ENCODE peak calls at places on chromosomes 5 and 9, in six cellular contexts. E is fibroblast of lung, C is H1, H is mammary epithelial cell, F is MM.1S, R is astrocyte. B is an unnamed sample.

GRCh38 chr5:59773286-59773685 is 120.2 kb downstream of the PDE4D start:
- DNase-seq in E (no peak), H (peak; percentile 71), C (no peak), F (no peak), R (peak; percentile 41), B (no peak)

GRCh38 chr5:6287136-6287535 is 91.2 kb downstream of the MED10 start:
- DNase-seq in C (no peak), F (no peak), E (no peak), H (no peak), R (no peak), B (no peak)

GRCh38 chr9:8880031-8880430 is 1080.5 kb upstream of the DMAC1 start:
- DNase-seq in E (no peak), F (no peak), C (no peak), R (no peak), H (no peak), B (no peak)

GRCh38 chr9:1018121-1018520 is 32.0 kb upstream of the DMRT2 start:
- DNase-seq in F (peak; percentile 65), C (peak; percentile 65), R (no peak), E (no peak), H (no peak), B (no peak)

GRCh38 chr9:23702311-23702922 is 123.6 kb downstream of the ELAVL2 start:
- DNase-seq in E (no peak), R (peak; percentile 74), F (peak; percentile 42), H (no peak), C (no peak), B (no peak)

GRCh38 chr9:78692871-78693270 is 395.9 kb downstream of the PSAT1 start:
- DNase-seq in E (no peak), R (peak; percentile 64), H (no peak), F (no peak), C (no peak), B (no peak)

GRCh38 chr9:136289651-136290507 is 14.0 kb downstream of the CCDC187 start:
- DNase-seq in F (peak; percentile 59), H (no peak), E (no peak), R (no peak), C (no peak), B (no peak)

GRCh38 chr5:59819806-59820205 is 73.7 kb downstream of the PDE4D start:
- DNase-seq in H (no peak), C (no peak), R (peak; percentile 64), F (no peak), E (no peak), B (no peak)

GRCh38 chr9:115106001-115106400 is 12.0 kb downstream of the TNC start:
- DNase-seq in C (no peak), H (no peak), F (no peak), E (peak; percentile 55), R (no peak), B (no peak)

GRCh38 chr5:135913713-135914626 is 18.3 kb upstream of the IL9 start:
- DNase-seq in R (no peak), F (no peak), C (no peak), H (no peak), E (no peak), B (no peak)

GRCh38 chr5:127518319-127518621 is 830 bp downstream of the PRRC1 start:
- DNase-seq in H (peak; percentile 60), F (peak; percentile 84), E (peak; percentile 75), C (no peak), R (peak; percentile 70), B (no peak)

GRCh38 chr9:81430727-81431126 is 258.6 kb downstream of the TLE1 start:
- DNase-seq in C (no peak), H (no peak), E (peak; percentile 51), F (no peak), R (peak; percentile 58), B (no peak)

GRCh38 chr5:150155258-150156032 is at the start of gene PDGFRB:
- DNase-seq in E (peak; percentile 94), H (no peak), F (peak; percentile 24), C (peak; percentile 79), R (peak; percentile 78), B (peak; percentile 82)

GRCh38 chr5:145987871-145988270 is 51.5 kb downstream of the SH3RF2 start:
- DNase-seq in R (no peak), C (no peak), H (no peak), F (no peak), E (no peak), B (no peak)

GRCh38 chr5:135873831-135874230 is 21.8 kb downstream of the IL9 start:
- DNase-seq in H (no peak), R (no peak), E (no peak), F (no peak), C (no peak), B (no peak)

GRCh38 chr5:144566747-144567415 is 396.2 kb downstream of the KCTD16 start:
- DNase-seq in F (no peak), E (peak; percentile 78), R (peak; percentile 73), C (no peak), H (peak; percentile 11), B (no peak)

GRCh38 chr9:14238518-14238917 is 75.4 kb downstream of the NFIB start:
- DNase-seq in R (peak; percentile 71), H (peak; percentile 88), C (no peak), F (no peak), E (peak; percentile 39), B (peak; percentile 15)

GRCh38 chr9:134764870-134765269 is 115.7 kb upstream of the FCN2 start:
- DNase-seq in H (no peak), C (no peak), F (no peak), R (no peak), E (no peak), B (no peak)
- H3K9me3 ChIP-seq in H (peaks cover 51% of the 10 kb centered on the region), C (peaks cover 4% of the 10 kb centered on the region), F (no peaks in the 10 kb centered on the region), R (peaks cover 7% of the 10 kb centered on the region), E (no peaks in the 10 kb centered on the region), B (no peaks in the 10 kb centered on the region)

GRCh38 chr9:37039065-37039464 is 5.0 kb upstream of the PAX5 start:
- DNase-seq in H (no peak), R (no peak), E (no peak), F (no peak), C (no peak), B (no peak)
- TF ChIP-seq EZH2 in H (no peak), R (no peak), E (no peak), F (no peak), C (no peak), B (no peak)

GRCh38 chr5:107605596-107606125 is 65.1 kb downstream of the EFNA5 start:
- DNase-seq in R (no peak), F (no peak), E (no peak), H (no peak), C (no peak), B (no peak)

GRCh38 chr5:107607196-107607595 is 63.5 kb downstream of the EFNA5 start:
- DNase-seq in H (no peak), C (no peak), E (no peak), R (no peak), F (no peak), B (no peak)

GRCh38 chr5:107602896-107603295 is 67.8 kb downstream of the EFNA5 start:
- DNase-seq in C (no peak), R (no peak), F (no peak), E (no peak), H (no peak), B (no peak)

GRCh38 chr5:107604990-107605389 is 65.7 kb downstream of the EFNA5 start:
- DNase-seq in H (no peak), C (no peak), E (peak; percentile 60), R (peak; percentile 21), F (no peak), B (no peak)

GRCh38 chr5:107604146-107604910 is 66.4 kb downstream of the EFNA5 start:
- DNase-seq in F (no peak), H (no peak), C (no peak), R (no peak), E (no peak), B (no peak)
- H3K9me3 ChIP-seq in F (no peaks in the 10 kb centered on the region), H (no peaks in the 10 kb centered on the region), C (no peaks in the 10 kb centered on the region), R (no peaks in the 10 kb centered on the region), E (no peaks in the 10 kb centered on the region), B (no peaks in the 10 kb centered on the region)

GRCh38 chr9:17906204-17906840 is 327.5 kb downstream of the SH3GL2 start:
- DNase-seq in H (peak; percentile 23), F (no peak), C (peak; percentile 73), E (no peak), R (no peak), B (peak; percentile 77)

GRCh38 chr9:17906841-17907779 is 328.2 kb downstream of the SH3GL2 start:
- DNase-seq in H (no peak), R (no peak), F (no peak), E (no peak), C (peak; percentile 76), B (peak; percentile 50)

GRCh38 chr9:17907780-17908513 is 329.1 kb downstream of the SH3GL2 start:
- DNase-seq in E (no peak), C (no peak), H (no peak), F (no peak), R (no peak), B (no peak)

GRCh38 chr9:17900604-17901003 is 321.7 kb downstream of the SH3GL2 start:
- DNase-seq in E (peak; percentile 4), H (no peak), C (no peak), F (no peak), R (no peak), B (no peak)

GRCh38 chr9:17905356-17906203 is 326.7 kb downstream of the SH3GL2 start:
- DNase-seq in C (no peak), F (no peak), R (no peak), H (no peak), E (no peak), B (peak; percentile 34)
- TF ChIP-seq EZH2 in C (peak; percentile 77), F (no peak), R (no peak), H (peak; percentile 56), E (no peak), B (peak; percentile 8)

B was measured in neural progenitor cell.